ENCODE peak calls at places on chromosomes 16 and 17, in nine cellular contexts. One of them, this sample, is unnamed.
A peak's percentile ranks its signal among the peaks of the same experiment; 100 is the strongest.

GRCh38 chr17:79521225-79521624 is 89.6 kb downstream of the RBFOX3 start:
- DNase-seq in AG09309: no peak
- DNase-seq in tibial artery: no peak
- DNase-seq in dorsolateral prefrontal cortex: no peak
- DNase-seq in fibroblast of villous mesenchyme: no peak
- DNase-seq in fibroblast of lung: no peak
- DNase-seq in lower leg skin: no peak
- DNase-seq in CD8-positive, alpha-beta T cell: no peak
- DNase-seq in AG04449: no peak
- DNase-seq in this sample: no peak

GRCh38 chr17:17060930-17061329 is 18.7 kb downstream of the MPRIP start:
- DNase-seq in fibroblast of lung: no peak
- DNase-seq in AG09309: no peak
- DNase-seq in AG04449: no peak
- DNase-seq in lower leg skin: no peak
- DNase-seq in tibial artery: peak; percentile 65
- DNase-seq in dorsolateral prefrontal cortex: no peak
- DNase-seq in fibroblast of villous mesenchyme: no peak
- DNase-seq in CD8-positive, alpha-beta T cell: no peak
- DNase-seq in this sample: no peak

GRCh38 chr17:66000216-66000615 is 191.7 kb downstream of the CEP112 start:
- DNase-seq in tibial artery: no peak
- DNase-seq in AG09309: no peak
- DNase-seq in fibroblast of villous mesenchyme: no peak
- DNase-seq in dorsolateral prefrontal cortex: no peak
- DNase-seq in AG04449: no peak
- DNase-seq in lower leg skin: no peak
- DNase-seq in fibroblast of lung: no peak
- DNase-seq in CD8-positive, alpha-beta T cell: no peak
- DNase-seq in this sample: no peak

GRCh38 chr17:45722161-45722560 is 62.0 kb upstream of the CRHR1 start:
- DNase-seq in lower leg skin: no peak
- DNase-seq in CD8-positive, alpha-beta T cell: no peak
- DNase-seq in AG04449: no peak
- DNase-seq in fibroblast of lung: peak; percentile 1
- DNase-seq in AG09309: no peak
- DNase-seq in fibroblast of villous mesenchyme: peak; percentile 17
- DNase-seq in tibial artery: peak; percentile 15
- DNase-seq in dorsolateral prefrontal cortex: peak; percentile 44
- DNase-seq in this sample: no peak

GRCh38 chr16:709651-710499 is 4.3 kb upstream of the FBXL16 start:
- DNase-seq in dorsolateral prefrontal cortex: peak; percentile 92
- DNase-seq in lower leg skin: no peak
- DNase-seq in tibial artery: no peak
- DNase-seq in CD8-positive, alpha-beta T cell: no peak
- DNase-seq in AG09309: no peak
- DNase-seq in fibroblast of villous mesenchyme: peak; percentile 74
- DNase-seq in fibroblast of lung: peak; percentile 87
- DNase-seq in AG04449: peak; percentile 17
- DNase-seq in this sample: no peak

GRCh38 chr17:27586203-27586701 is 44.7 kb upstream of the LGALS9 start:
- DNase-seq in CD8-positive, alpha-beta T cell: no peak
- DNase-seq in dorsolateral prefrontal cortex: no peak
- DNase-seq in AG04449: peak; percentile 68
- DNase-seq in lower leg skin: no peak
- DNase-seq in fibroblast of lung: peak; percentile 89
- DNase-seq in AG09309: peak; percentile 51
- DNase-seq in fibroblast of villous mesenchyme: peak; percentile 79
- DNase-seq in tibial artery: no peak
- DNase-seq in this sample: no peak

GRCh38 chr16:4917117-4917516 is 19.8 kb downstream of the PPL start:
- DNase-seq in fibroblast of lung: peak; percentile 76
- DNase-seq in CD8-positive, alpha-beta T cell: no peak
- DNase-seq in AG04449: no peak
- DNase-seq in AG09309: no peak
- DNase-seq in tibial artery: no peak
- DNase-seq in lower leg skin: no peak
- DNase-seq in fibroblast of villous mesenchyme: peak; percentile 51
- DNase-seq in dorsolateral prefrontal cortex: no peak
- DNase-seq in this sample: no peak

GRCh38 chr17:78818932-78819331 is 21.7 kb downstream of the USP36 start:
- DNase-seq in AG09309: no peak
- DNase-seq in tibial artery: no peak
- DNase-seq in lower leg skin: no peak
- DNase-seq in AG04449: no peak
- DNase-seq in dorsolateral prefrontal cortex: no peak
- DNase-seq in fibroblast of lung: no peak
- DNase-seq in fibroblast of villous mesenchyme: no peak
- DNase-seq in CD8-positive, alpha-beta T cell: peak; percentile 64
- DNase-seq in this sample: no peak

GRCh38 chr16:89453662-89454321 is 36.6 kb downstream of the ANKRD11 start:
- DNase-seq in AG09309: no peak
- DNase-seq in AG04449: no peak
- DNase-seq in tibial artery: no peak
- DNase-seq in lower leg skin: no peak
- DNase-seq in dorsolateral prefrontal cortex: no peak
- DNase-seq in fibroblast of lung: peak; percentile 42
- DNase-seq in fibroblast of villous mesenchyme: peak; percentile 45
- DNase-seq in CD8-positive, alpha-beta T cell: no peak
- DNase-seq in this sample: no peak

GRCh38 chr16:84048306-84048705 is 5.7 kb upstream of the SLC38A8 start:
- DNase-seq in tibial artery: no peak
- DNase-seq in CD8-positive, alpha-beta T cell: no peak
- DNase-seq in AG09309: no peak
- DNase-seq in fibroblast of lung: no peak
- DNase-seq in AG04449: no peak
- DNase-seq in fibroblast of villous mesenchyme: no peak
- DNase-seq in dorsolateral prefrontal cortex: no peak
- DNase-seq in lower leg skin: no peak
- DNase-seq in this sample: peak; percentile 32

GRCh38 chr17:17235212-17236174 is 1.5 kb downstream of the FLCN start:
- DNase-seq in fibroblast of lung: peak; percentile 73
- DNase-seq in AG04449: no peak
- DNase-seq in lower leg skin: no peak
- DNase-seq in dorsolateral prefrontal cortex: no peak
- DNase-seq in fibroblast of villous mesenchyme: peak; percentile 39
- DNase-seq in tibial artery: no peak
- DNase-seq in AG09309: no peak
- DNase-seq in CD8-positive, alpha-beta T cell: no peak
- DNase-seq in this sample: no peak

GRCh38 chr17:28524476-28525415 is 18.6 kb downstream of the FOXN1 start:
- DNase-seq in AG09309: peak; percentile 13
- DNase-seq in dorsolateral prefrontal cortex: no peak
- DNase-seq in CD8-positive, alpha-beta T cell: no peak
- DNase-seq in tibial artery: no peak
- DNase-seq in AG04449: peak; percentile 38
- DNase-seq in fibroblast of lung: peak; percentile 74
- DNase-seq in fibroblast of villous mesenchyme: peak; percentile 49
- DNase-seq in lower leg skin: no peak
- DNase-seq in this sample: no peak

GRCh38 chr17:64608571-64608981 is 53.5 kb downstream of the SMURF2 start:
- DNase-seq in CD8-positive, alpha-beta T cell: no peak
- DNase-seq in lower leg skin: no peak
- DNase-seq in AG09309: no peak
- DNase-seq in tibial artery: no peak
- DNase-seq in fibroblast of lung: peak; percentile 59
- DNase-seq in dorsolateral prefrontal cortex: no peak
- DNase-seq in fibroblast of villous mesenchyme: peak; percentile 41
- DNase-seq in AG04449: no peak
- DNase-seq in this sample: no peak

GRCh38 chr17:40532520-40533253 is 31.3 kb upstream of the TNS4 start:
- DNase-seq in fibroblast of villous mesenchyme: peak; percentile 57
- DNase-seq in tibial artery: no peak
- DNase-seq in lower leg skin: no peak
- DNase-seq in dorsolateral prefrontal cortex: no peak
- DNase-seq in AG04449: no peak
- DNase-seq in AG09309: no peak
- DNase-seq in CD8-positive, alpha-beta T cell: no peak
- DNase-seq in fibroblast of lung: peak; percentile 46
- DNase-seq in this sample: no peak

GRCh38 chr17:8665681-8666080 is 35.2 kb upstream of the MYH10 start:
- DNase-seq in AG09309: no peak
- DNase-seq in tibial artery: no peak
- DNase-seq in AG04449: no peak
- DNase-seq in CD8-positive, alpha-beta T cell: no peak
- DNase-seq in fibroblast of villous mesenchyme: no peak
- DNase-seq in fibroblast of lung: no peak
- DNase-seq in lower leg skin: no peak
- DNase-seq in dorsolateral prefrontal cortex: no peak
- DNase-seq in this sample: no peak

GRCh38 chr17:75155191-75155601 is 884 bp upstream of the JPT1 start:
- DNase-seq in lower leg skin: no peak
- DNase-seq in tibial artery: peak; percentile 16
- DNase-seq in fibroblast of villous mesenchyme: no peak
- DNase-seq in AG04449: no peak
- DNase-seq in fibroblast of lung: no peak
- DNase-seq in CD8-positive, alpha-beta T cell: no peak
- DNase-seq in AG09309: no peak
- DNase-seq in dorsolateral prefrontal cortex: no peak
- DNase-seq in this sample: no peak

GRCh38 chr17:69547230-69547629 is 132.7 kb downstream of the MAP2K6 start:
- DNase-seq in lower leg skin: no peak
- DNase-seq in AG04449: no peak
- DNase-seq in fibroblast of villous mesenchyme: no peak
- DNase-seq in CD8-positive, alpha-beta T cell: no peak
- DNase-seq in fibroblast of lung: no peak
- DNase-seq in dorsolateral prefrontal cortex: no peak
- DNase-seq in AG09309: no peak
- DNase-seq in tibial artery: no peak
- DNase-seq in this sample: no peak

GRCh38 chr17:20315321-20315720 is 152.0 kb downstream of the LGALS9B start:
- DNase-seq in dorsolateral prefrontal cortex: no peak
- DNase-seq in lower leg skin: no peak
- DNase-seq in fibroblast of lung: no peak
- DNase-seq in AG04449: no peak
- DNase-seq in CD8-positive, alpha-beta T cell: no peak
- DNase-seq in AG09309: no peak
- DNase-seq in tibial artery: no peak
- DNase-seq in fibroblast of villous mesenchyme: no peak
- DNase-seq in this sample: no peak

GRCh38 chr17:29723283-29724047 is 100.8 kb upstream of the CORO6 start:
- DNase-seq in AG09309: no peak
- DNase-seq in tibial artery: no peak
- DNase-seq in lower leg skin: no peak
- DNase-seq in AG04449: no peak
- DNase-seq in dorsolateral prefrontal cortex: no peak
- DNase-seq in fibroblast of lung: no peak
- DNase-seq in CD8-positive, alpha-beta T cell: peak; percentile 31
- DNase-seq in fibroblast of villous mesenchyme: no peak
- DNase-seq in this sample: no peak

GRCh38 chr16:27439273-27440018 is 37.5 kb downstream of the IL21R start:
- DNase-seq in lower leg skin: no peak
- DNase-seq in AG09309: no peak
- DNase-seq in dorsolateral prefrontal cortex: peak; percentile 15
- DNase-seq in CD8-positive, alpha-beta T cell: no peak
- DNase-seq in tibial artery: peak; percentile 11
- DNase-seq in fibroblast of lung: no peak
- DNase-seq in AG04449: no peak
- DNase-seq in fibroblast of villous mesenchyme: no peak
- DNase-seq in this sample: no peak

GRCh38 chr16:14672403-14672971 is 21.6 kb downstream of the PLA2G10 start:
- DNase-seq in dorsolateral prefrontal cortex: no peak
- DNase-seq in lower leg skin: no peak
- DNase-seq in tibial artery: no peak
- DNase-seq in fibroblast of lung: no peak
- DNase-seq in CD8-positive, alpha-beta T cell: no peak
- DNase-seq in AG04449: no peak
- DNase-seq in AG09309: no peak
- DNase-seq in fibroblast of villous mesenchyme: no peak
- DNase-seq in this sample: no peak

GRCh38 chr17:82155606-82156005 is 57.0 kb downstream of the CCDC57 start:
- DNase-seq in fibroblast of villous mesenchyme: no peak
- DNase-seq in lower leg skin: no peak
- DNase-seq in fibroblast of lung: no peak
- DNase-seq in dorsolateral prefrontal cortex: no peak
- DNase-seq in CD8-positive, alpha-beta T cell: no peak
- DNase-seq in AG04449: no peak
- DNase-seq in tibial artery: no peak
- DNase-seq in AG09309: no peak
- DNase-seq in this sample: no peak
- TF ChIP-seq CTCF in fibroblast of villous mesenchyme: no peak
- TF ChIP-seq CTCF in lower leg skin: no peak
- TF ChIP-seq CTCF in fibroblast of lung: no peak
- TF ChIP-seq CTCF in dorsolateral prefrontal cortex: no peak
- TF ChIP-seq CTCF in CD8-positive, alpha-beta T cell: no peak
- TF ChIP-seq CTCF in AG04449: no peak
- TF ChIP-seq CTCF in tibial artery: no peak
- TF ChIP-seq CTCF in AG09309: no peak
- TF ChIP-seq CTCF in this sample: no peak

DNA sequence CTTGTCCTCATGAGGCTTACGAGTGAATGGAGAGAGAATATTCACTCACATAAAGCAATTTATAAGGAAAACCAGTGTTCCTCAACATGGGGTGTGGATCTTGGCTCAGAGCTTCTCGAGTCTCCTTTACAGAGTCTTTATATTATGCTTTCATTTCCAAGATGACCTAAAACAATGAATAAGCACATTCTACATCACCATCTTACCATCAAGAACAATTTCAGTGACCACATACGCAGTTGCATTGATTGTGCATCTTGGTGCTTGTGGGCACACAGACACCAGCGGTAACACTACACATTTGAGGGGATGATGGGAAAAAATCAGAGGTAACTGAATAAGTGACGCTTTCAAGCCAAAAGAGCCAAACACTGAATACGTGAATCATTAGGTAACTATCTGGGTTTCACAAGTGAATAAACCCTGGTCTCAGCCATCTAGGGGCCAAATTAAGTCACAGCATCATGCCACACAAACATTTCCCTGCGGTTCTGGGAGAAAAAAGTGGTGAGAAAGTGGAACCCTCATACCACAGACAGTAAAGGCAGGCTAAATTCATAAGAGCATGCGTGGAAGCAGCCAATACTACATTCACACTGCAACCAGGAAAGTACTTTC is 9.4 kb downstream of the CWC25 start:
- DNase-seq in fibroblast of villous mesenchyme: peak; percentile 48
- DNase-seq in lower leg skin: no peak
- DNase-seq in tibial artery: no peak
- DNase-seq in AG09309: peak; percentile 56
- DNase-seq in dorsolateral prefrontal cortex: no peak
- DNase-seq in CD8-positive, alpha-beta T cell: no peak
- DNase-seq in AG04449: no peak
- DNase-seq in fibroblast of lung: peak; percentile 87
- DNase-seq in this sample: no peak
- TF ChIP-seq CTCF in fibroblast of villous mesenchyme: peak; percentile 38
- TF ChIP-seq CTCF in lower leg skin: no peak
- TF ChIP-seq CTCF in tibial artery: no peak
- TF ChIP-seq CTCF in AG09309: peak; percentile 56
- TF ChIP-seq CTCF in dorsolateral prefrontal cortex: no peak
- TF ChIP-seq CTCF in CD8-positive, alpha-beta T cell: peak; percentile 16
- TF ChIP-seq CTCF in AG04449: peak; percentile 20
- TF ChIP-seq CTCF in fibroblast of lung: peak; percentile 32
- TF ChIP-seq CTCF in this sample: no peak

GRCh38 chr17:82351713-82352488 is 7.1 kb upstream of the TEX19 start:
- DNase-seq in tibial artery: peak; percentile 89
- DNase-seq in fibroblast of lung: peak; percentile 71
- DNase-seq in AG04449: peak; percentile 36
- DNase-seq in fibroblast of villous mesenchyme: peak; percentile 91
- DNase-seq in lower leg skin: peak; percentile 79
- DNase-seq in AG09309: peak; percentile 44
- DNase-seq in CD8-positive, alpha-beta T cell: peak; percentile 82
- DNase-seq in dorsolateral prefrontal cortex: peak; percentile 84
- DNase-seq in this sample: peak; percentile 86
- TF ChIP-seq CTCF in tibial artery: peak; percentile 97
- TF ChIP-seq CTCF in fibroblast of lung: peak; percentile 81
- TF ChIP-seq CTCF in AG04449: peak; percentile 94
- TF ChIP-seq CTCF in fibroblast of villous mesenchyme: peak; percentile 88
- TF ChIP-seq CTCF in lower leg skin: peak; percentile 67
- TF ChIP-seq CTCF in AG09309: peak; percentile 95
- TF ChIP-seq CTCF in CD8-positive, alpha-beta T cell: peak; percentile 93
- TF ChIP-seq CTCF in dorsolateral prefrontal cortex: peak; percentile 99
- TF ChIP-seq CTCF in this sample: peak; percentile 99

GRCh38 chr16:50547340-50547865 is 793 bp upstream of the NKD1 start:
- DNase-seq in fibroblast of lung: peak; percentile 4
- DNase-seq in lower leg skin: no peak
- DNase-seq in CD8-positive, alpha-beta T cell: peak; percentile 89
- DNase-seq in fibroblast of villous mesenchyme: no peak
- DNase-seq in dorsolateral prefrontal cortex: no peak
- DNase-seq in AG09309: no peak
- DNase-seq in tibial artery: peak; percentile 80
- DNase-seq in AG04449: no peak
- DNase-seq in this sample: peak; percentile 22
- TF ChIP-seq CTCF in fibroblast of lung: no peak
- TF ChIP-seq CTCF in lower leg skin: peak; percentile 94
- TF ChIP-seq CTCF in CD8-positive, alpha-beta T cell: no peak
- TF ChIP-seq CTCF in fibroblast of villous mesenchyme: no peak
- TF ChIP-seq CTCF in dorsolateral prefrontal cortex: no peak
- TF ChIP-seq CTCF in AG09309: no peak
- TF ChIP-seq CTCF in tibial artery: peak; percentile 24
- TF ChIP-seq CTCF in AG04449: no peak
- TF ChIP-seq CTCF in this sample: peak; percentile 33

This sample was measured in progenitor cell of endocrine pancreas.